ENCODE peak calls at places on chromosomes 11 and 22, in five cellular contexts. G is CD4-positive, alpha-beta memory T cell; A is A549; L is transverse colon; S is HCT116. F is an unnamed sample.

GRCh38 chr11:76654310-76654851 is 16.2 kb downstream of the LRRC32 start:
- DNase-seq in G (no peak), A (no peak), L (peak; percentile 54), S (no peak), F (no peak)

GRCh38 chr11:62004473-62004872 is 37.0 kb upstream of the FTH1 start:
- DNase-seq in G (no peak), A (no peak), L (peak; percentile 33), S (no peak), F (peak; percentile 47)

GRCh38 chr11:64028398-64029115 is 7.2 kb upstream of the FLRT1 start:
- DNase-seq in G (no peak), A (no peak), L (no peak), S (no peak), F (no peak)

GRCh38 chr11:17460406-17460805 is 16.2 kb downstream of the ABCC8 start:
- DNase-seq in G (no peak), A (no peak), L (no peak), S (no peak), F (no peak)

GRCh38 chr11:119567667-119568582 is 145.0 kb upstream of the THY1 start:
- DNase-seq in G (no peak), A (no peak), L (no peak), S (no peak), F (peak; percentile 36)

GRCh38 chr11:91263698-91264097 is 960.9 kb upstream of the FAT3 start:
- DNase-seq in G (no peak), A (no peak), L (no peak), S (no peak), F (no peak)

GRCh38 chr22:36330655-36331305 is 57.0 kb downstream of the MYH9 start:
- DNase-seq in G (peak; percentile 62), A (no peak), L (no peak), S (no peak), F (no peak)

GRCh38 chr11:19970944-19971343 is 189.3 kb downstream of the DBX1 start:
- DNase-seq in G (no peak), A (no peak), L (no peak), S (no peak), F (no peak)

GRCh38 chr11:8341966-8342365 is 78.3 kb upstream of the LMO1 start:
- DNase-seq in G (no peak), A (no peak), L (no peak), S (no peak), F (no peak)

GRCh38 chr22:36180038-36180880 is 19.7 kb upstream of the APOL3 start:
- DNase-seq in G (peak; percentile 82), A (peak; percentile 55), L (peak; percentile 87), S (peak; percentile 42), F (no peak)

GRCh38 chr11:92284107-92284506 is 59.5 kb downstream of the FAT3 start:
- DNase-seq in G (no peak), A (no peak), L (no peak), S (no peak), F (no peak)

GRCh38 chr22:46640293-46640692 is 20.1 kb downstream of the GRAMD4 start:
- DNase-seq in G (no peak), A (no peak), L (no peak), S (no peak), F (no peak)

GRCh38 chr22:48369789-48370507 is 1457.7 kb downstream of the BRD1 start:
- DNase-seq in G (no peak), A (peak; percentile 84), L (peak; percentile 20), S (no peak), F (no peak)

GRCh38 chr11:96015911-96016565 is 92.1 kb upstream of the MTMR2 start:
- DNase-seq in G (peak; percentile 76), A (no peak), L (no peak), S (no peak), F (no peak)

GRCh38 chr22:47175761-47176359 is 413.4 kb downstream of the TBC1D22A start:
- DNase-seq in G (no peak), A (no peak), L (peak; percentile 7), S (no peak), F (peak; percentile 0)

GRCh38 chr11:134244593-134244992 is 8.6 kb downstream of the THYN1 start:
- DNase-seq in G (no peak), A (no peak), L (no peak), S (no peak), F (peak; percentile 32)

GRCh38 chr22:39226353-39226752 is 18.4 kb downstream of the PDGFB start:
- DNase-seq in G (no peak), A (no peak), L (no peak), S (no peak), F (no peak)

GRCh38 chr11:37687130-37687529 is 1089.1 kb upstream of the RAG2 start:
- DNase-seq in G (no peak), A (no peak), L (no peak), S (no peak), F (no peak)

GRCh38 chr11:22049276-22049675 is 143.6 kb upstream of the ANO5 start:
- DNase-seq in G (no peak), A (no peak), L (no peak), S (no peak), F (no peak)

GRCh38 chr11:104995001-104995408 is 26.6 kb upstream of the CASP4 start:
- DNase-seq in G (no peak), A (no peak), L (no peak), S (no peak), F (no peak)

GRCh38 chr11:44793350-44794090 is 66.8 kb downstream of the TSPAN18 start:
- DNase-seq in G (no peak), A (no peak), L (no peak), S (no peak), F (no peak)

GRCh38 chr11:101949846-101950245 is 33.5 kb upstream of the ANGPTL5 start:
- DNase-seq in G (no peak), A (no peak), L (no peak), S (no peak), F (no peak)

GRCh38 chr11:124592627-124593026 is 18.6 kb upstream of the PANX3 start:
- DNase-seq in G (no peak), A (no peak), L (no peak), S (no peak), F (no peak)

GRCh38 chr11:33375688-33376311 is 118.6 kb downstream of the HIPK3 start:
- DNase-seq in G (no peak), A (peak; percentile 19), L (no peak), S (no peak), F (peak; percentile 37)

GRCh38 chr11:33377852-33378385 is 120.7 kb downstream of the HIPK3 start:
- DNase-seq in G (no peak), A (no peak), L (no peak), S (no peak), F (no peak)

GRCh38 chr11:33377100-33377851 is 120.1 kb downstream of the HIPK3 start:
- DNase-seq in G (no peak), A (no peak), L (no peak), S (no peak), F (no peak)

GRCh38 chr11:33375236-33375635 is 118.1 kb downstream of the HIPK3 start:
- DNase-seq in G (no peak), A (no peak), L (no peak), S (no peak), F (no peak)

DNA sequence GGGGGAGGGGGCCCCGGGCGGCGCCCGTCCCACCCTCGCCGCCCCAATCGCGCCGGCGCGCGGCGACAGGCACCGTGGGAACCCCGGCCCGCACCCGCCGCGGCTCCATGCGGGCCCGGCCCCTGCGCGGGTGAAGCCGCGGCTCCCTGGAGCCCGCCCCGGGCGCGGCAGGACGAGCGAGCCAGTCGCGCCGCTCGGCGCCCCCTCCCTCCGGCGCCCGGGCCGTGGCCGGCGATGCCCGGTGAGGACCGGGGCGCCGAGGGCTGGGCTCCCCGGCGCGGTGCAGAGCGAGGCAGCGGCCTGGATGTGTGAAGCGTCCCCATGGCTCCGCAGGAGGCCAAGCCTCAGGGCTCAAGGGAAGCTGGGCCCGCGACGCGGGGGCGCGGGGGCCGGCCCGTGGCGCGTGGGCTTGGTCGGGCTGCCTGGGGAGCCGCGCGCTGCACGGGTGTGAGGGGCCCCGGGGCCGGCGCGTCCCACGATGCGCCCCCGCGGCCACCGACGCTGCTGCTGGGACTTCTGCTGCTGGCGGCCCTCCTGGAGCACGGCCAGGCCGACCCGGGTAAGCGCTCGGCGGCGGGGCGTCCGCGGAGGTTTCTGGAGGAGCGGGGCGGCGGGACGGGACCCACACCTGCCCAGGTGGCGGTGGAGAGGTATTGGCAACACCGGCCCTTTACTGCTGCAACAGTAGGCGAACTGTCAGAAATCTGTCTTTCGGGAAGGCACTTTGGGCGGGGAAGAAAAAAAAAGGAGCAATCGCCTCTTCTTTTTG is 119.3 kb downstream of the HIPK3 start:
- DNase-seq in G (no peak), A (no peak), L (no peak), S (no peak), F (peak; percentile 48)
- H3K4me3 ChIP-seq in G (no peak overlapping the region), A (peak overlapping the region; percentile 68), L (peak overlapping the region; percentile 29), S (no peak overlapping the region), F (peak overlapping the region; percentile 64)

DNA sequence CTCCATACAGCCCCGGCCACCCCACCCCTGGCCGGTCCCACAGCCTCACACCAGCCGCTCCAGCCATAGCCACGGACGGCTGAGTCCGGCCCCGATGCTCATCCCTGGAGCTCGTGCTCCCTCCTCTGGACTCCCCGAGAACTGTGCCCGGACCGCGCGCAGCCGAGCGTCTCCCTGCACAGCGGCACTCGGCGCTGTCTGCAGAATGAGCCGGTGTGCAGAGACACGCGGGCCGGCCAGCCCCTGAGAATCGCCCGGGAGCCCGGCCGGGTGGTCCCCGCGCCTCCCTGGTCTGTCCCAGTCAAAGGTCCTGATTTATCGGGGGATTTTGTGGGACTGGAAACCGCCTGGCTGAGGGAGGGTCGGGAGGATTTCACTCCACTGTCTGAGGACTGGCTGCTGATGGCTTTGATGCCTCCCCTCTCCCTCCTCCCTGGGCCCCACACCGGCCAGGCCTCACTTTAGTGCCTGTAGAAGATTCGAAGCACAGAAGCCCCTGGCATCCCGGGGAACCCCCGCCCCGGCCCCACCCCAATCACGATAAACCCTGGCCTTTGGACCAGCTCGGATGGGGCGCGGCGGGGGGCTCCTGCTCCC is 102.7 kb downstream of the BRD1 start:
- DNase-seq in G (peak; percentile 50), A (peak; percentile 68), L (peak; percentile 46), S (peak; percentile 10), F (peak; percentile 64)
- H3K4me3 ChIP-seq in G (peak overlapping the region; percentile 75), A (peak overlapping the region; percentile 22), L (peak overlapping the region; percentile 18), S (no peak overlapping the region), F (peak overlapping the region; percentile 69)

DNA sequence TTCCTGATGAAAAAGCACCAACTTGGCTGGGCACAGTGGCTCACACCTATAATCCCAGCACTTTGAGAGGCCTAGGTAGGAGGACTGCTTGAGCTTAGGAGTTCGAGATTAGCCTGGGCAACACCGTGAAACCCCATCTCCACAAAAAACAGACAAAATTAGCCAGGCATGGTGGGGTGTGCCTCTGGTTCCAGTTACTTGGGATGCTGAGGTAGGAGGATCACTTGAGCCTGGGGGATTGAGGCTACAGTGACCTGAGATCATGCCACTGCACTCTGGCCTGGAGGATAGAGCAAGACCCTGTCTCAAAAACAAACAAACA is 3.0 kb downstream of the HPS4 start:
- DNase-seq in G (no peak), A (no peak), L (no peak), S (no peak), F (no peak)
- H3K4me3 ChIP-seq in G (no peak overlapping the region), A (no peak overlapping the region), L (no peak overlapping the region), S (no peak overlapping the region), F (peak overlapping the region; percentile 8)

DNA sequence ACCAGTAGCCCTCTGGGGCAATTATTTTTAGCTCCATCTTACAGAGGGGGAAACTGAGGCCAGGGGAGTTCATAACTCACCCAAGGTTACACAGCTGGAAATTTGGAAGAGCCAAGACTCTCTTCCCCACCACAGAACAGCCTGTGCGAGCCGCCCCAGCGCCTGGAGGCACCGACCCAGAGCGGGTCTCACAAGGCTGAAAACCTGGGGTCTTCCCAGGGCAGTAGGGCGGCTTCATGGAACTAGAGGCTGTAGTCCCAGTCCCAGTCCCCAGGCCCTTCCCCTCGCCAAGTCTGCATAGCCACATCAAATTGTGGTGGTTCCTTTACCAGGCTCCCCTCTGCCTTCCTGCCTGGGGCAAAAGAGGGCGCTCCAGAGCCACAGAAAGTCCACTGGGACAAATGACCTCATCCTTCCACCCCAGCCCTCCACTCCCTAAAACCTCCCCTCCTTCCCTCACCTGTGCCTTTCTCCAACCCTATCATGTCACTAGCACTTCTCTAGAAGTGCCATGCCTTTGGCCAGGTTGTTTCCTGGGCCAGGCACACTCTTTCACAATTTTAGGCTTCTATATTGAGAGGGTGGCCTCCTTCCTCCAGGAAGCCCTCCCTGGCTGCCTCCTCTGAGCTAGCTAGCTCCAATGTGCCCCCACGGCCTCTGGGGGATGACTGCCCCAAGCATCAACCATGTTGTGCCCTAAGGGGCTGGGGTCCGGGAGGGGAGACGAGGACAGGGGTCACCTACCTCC is 15.2 kb upstream of the CDC42EP1 start:
- DNase-seq in G (peak; percentile 51), A (peak; percentile 62), L (peak; percentile 88), S (no peak), F (no peak)
- H3K4me3 ChIP-seq in G (no peak overlapping the region), A (peak overlapping the region; percentile 36), L (peak overlapping the region; percentile 7), S (peak overlapping the region; percentile 46), F (no peak overlapping the region)